ENCODE peak calls at places on chromosomes 3 and 15, in five cellular contexts. One of them, this sample, is unnamed.

GRCh38 chr3:129756871-129757270 is 136.6 kb downstream of the TMCC1 start:
- DNase-seq in AG09309: peak
- DNase-seq in SJSA1: no peak
- DNase-seq in dorsolateral prefrontal cortex: no peak
- DNase-seq in PC-3: peak
- DNase-seq in this sample: peak

GRCh38 chr15:37291920-37292319 is 191.6 kb upstream of the MEIS2 start:
- DNase-seq in SJSA1: no peak
- DNase-seq in dorsolateral prefrontal cortex: no peak
- DNase-seq in AG09309: no peak
- DNase-seq in PC-3: peak
- DNase-seq in this sample: no peak

GRCh38 chr3:125191730-125192129 is 20.8 kb downstream of the SLC12A8 start:
- DNase-seq in PC-3: no peak
- DNase-seq in AG09309: no peak
- DNase-seq in SJSA1: no peak
- DNase-seq in dorsolateral prefrontal cortex: no peak
- DNase-seq in this sample: no peak

GRCh38 chr15:40511093-40511471 is 40.3 kb downstream of the CHST14 start:
- DNase-seq in PC-3: no peak
- DNase-seq in SJSA1: no peak
- DNase-seq in AG09309: no peak
- DNase-seq in dorsolateral prefrontal cortex: no peak
- DNase-seq in this sample: no peak

GRCh38 chr3:177488740-177489139 is 291.5 kb upstream of the TBL1XR1 start:
- DNase-seq in AG09309: no peak
- DNase-seq in PC-3: no peak
- DNase-seq in dorsolateral prefrontal cortex: no peak
- DNase-seq in SJSA1: no peak
- DNase-seq in this sample: no peak

GRCh38 chr3:171825222-171825828 is 15.0 kb upstream of the PLD1 start:
- DNase-seq in AG09309: peak
- DNase-seq in SJSA1: no peak
- DNase-seq in dorsolateral prefrontal cortex: no peak
- DNase-seq in PC-3: no peak
- DNase-seq in this sample: peak

GRCh38 chr3:71581981-71582611 is 1.4 kb downstream of the FOXP1 start:
- DNase-seq in dorsolateral prefrontal cortex: peak
- DNase-seq in SJSA1: peak
- DNase-seq in PC-3: peak
- DNase-seq in AG09309: no peak
- DNase-seq in this sample: no peak

GRCh38 chr3:40120816-40121215 is 188.7 kb upstream of the EIF1B start:
- DNase-seq in SJSA1: no peak
- DNase-seq in dorsolateral prefrontal cortex: no peak
- DNase-seq in PC-3: peak
- DNase-seq in AG09309: no peak
- DNase-seq in this sample: no peak

GRCh38 chr3:46946416-46946815 is 30.1 kb downstream of the CCDC12 start:
- DNase-seq in SJSA1: no peak
- DNase-seq in dorsolateral prefrontal cortex: no peak
- DNase-seq in AG09309: no peak
- DNase-seq in PC-3: peak
- DNase-seq in this sample: no peak

GRCh38 chr3:126360714-126361060 is 3.5 kb upstream of the KLF15 start:
- DNase-seq in PC-3: no peak
- DNase-seq in SJSA1: no peak
- DNase-seq in dorsolateral prefrontal cortex: no peak
- DNase-seq in AG09309: no peak
- DNase-seq in this sample: no peak

GRCh38 chr3:129606522-129607390 is at the start of gene PLXND1:
- DNase-seq in PC-3: peak
- DNase-seq in SJSA1: peak
- DNase-seq in AG09309: no peak
- DNase-seq in dorsolateral prefrontal cortex: no peak
- DNase-seq in this sample: no peak

GRCh38 chr3:63611382-63611781 is 41.1 kb upstream of the SNTN start:
- DNase-seq in SJSA1: no peak
- DNase-seq in dorsolateral prefrontal cortex: no peak
- DNase-seq in PC-3: no peak
- DNase-seq in AG09309: no peak
- DNase-seq in this sample: no peak

GRCh38 chr15:31977812-31978662 is 52.3 kb upstream of the CHRNA7 start:
- DNase-seq in PC-3: peak
- DNase-seq in SJSA1: peak
- DNase-seq in AG09309: no peak
- DNase-seq in dorsolateral prefrontal cortex: peak
- DNase-seq in this sample: no peak

GRCh38 chr3:154954750-154955149 is 125.4 kb upstream of the MME start:
- DNase-seq in SJSA1: no peak
- DNase-seq in dorsolateral prefrontal cortex: no peak
- DNase-seq in PC-3: peak
- DNase-seq in AG09309: peak
- DNase-seq in this sample: no peak

GRCh38 chr3:132652640-132653270 is 6.9 kb downstream of the ACAD11 start:
- DNase-seq in SJSA1: no peak
- DNase-seq in dorsolateral prefrontal cortex: no peak
- DNase-seq in PC-3: peak
- DNase-seq in AG09309: no peak
- DNase-seq in this sample: no peak

GRCh38 chr15:92937880-92938279 is 37.8 kb downstream of the CHD2 start:
- DNase-seq in AG09309: no peak
- DNase-seq in PC-3: no peak
- DNase-seq in dorsolateral prefrontal cortex: no peak
- DNase-seq in SJSA1: no peak
- DNase-seq in this sample: no peak

GRCh38 chr3:111173328-111173900 is 101.8 kb downstream of the NECTIN3 start:
- DNase-seq in AG09309: no peak
- DNase-seq in SJSA1: no peak
- DNase-seq in dorsolateral prefrontal cortex: no peak
- DNase-seq in PC-3: peak
- DNase-seq in this sample: peak

GRCh38 chr3:24472358-24472757 is 22.3 kb downstream of the THRB start:
- DNase-seq in PC-3: peak
- DNase-seq in SJSA1: no peak
- DNase-seq in dorsolateral prefrontal cortex: no peak
- DNase-seq in AG09309: no peak
- DNase-seq in this sample: no peak

GRCh38 chr3:104291878-104292277 is 1074.8 kb upstream of the ALCAM start:
- DNase-seq in dorsolateral prefrontal cortex: no peak
- DNase-seq in PC-3: no peak
- DNase-seq in AG09309: no peak
- DNase-seq in SJSA1: no peak
- DNase-seq in this sample: no peak

GRCh38 chr3:168087539-168087938 is 8.2 kb downstream of the GOLIM4 start:
- DNase-seq in PC-3: no peak
- DNase-seq in SJSA1: no peak
- DNase-seq in dorsolateral prefrontal cortex: no peak
- DNase-seq in AG09309: no peak
- DNase-seq in this sample: no peak

GRCh38 chr3:17553080-17553479 is 189.4 kb downstream of the TBC1D5 start:
- DNase-seq in AG09309: no peak
- DNase-seq in dorsolateral prefrontal cortex: no peak
- DNase-seq in SJSA1: no peak
- DNase-seq in PC-3: no peak
- DNase-seq in this sample: no peak

GRCh38 chr3:122810706-122811105 is 15.8 kb downstream of the SLC49A4 start:
- DNase-seq in dorsolateral prefrontal cortex: no peak
- DNase-seq in SJSA1: no peak
- DNase-seq in PC-3: peak
- DNase-seq in AG09309: no peak
- DNase-seq in this sample: no peak

GRCh38 chr3:127034990-127035652 is 52.2 kb downstream of the PLXNA1 start:
- DNase-seq in SJSA1: no peak
- DNase-seq in PC-3: no peak
- DNase-seq in AG09309: no peak
- DNase-seq in dorsolateral prefrontal cortex: no peak
- DNase-seq in this sample: no peak

GRCh38 chr3:73563896-73564582 is 60.7 kb downstream of the PDZRN3 start:
- DNase-seq in AG09309: no peak
- DNase-seq in PC-3: no peak
- DNase-seq in dorsolateral prefrontal cortex: no peak
- DNase-seq in SJSA1: no peak
- DNase-seq in this sample: no peak

GRCh38 chr3:165837058-165837525 is at the start of gene BCHE:
- DNase-seq in AG09309: no peak
- DNase-seq in PC-3: peak
- DNase-seq in SJSA1: no peak
- DNase-seq in dorsolateral prefrontal cortex: no peak
- DNase-seq in this sample: peak

GRCh38 chr15:39115379-39116057 is 465.4 kb upstream of the THBS1 start:
- DNase-seq in AG09309: no peak
- DNase-seq in PC-3: peak
- DNase-seq in dorsolateral prefrontal cortex: no peak
- DNase-seq in SJSA1: no peak
- DNase-seq in this sample: no peak

GRCh38 chr15:65032823-65033537 is 3.5 kb upstream of the MTFMT start:
- DNase-seq in SJSA1: peak
- DNase-seq in AG09309: peak
- DNase-seq in dorsolateral prefrontal cortex: peak
- DNase-seq in PC-3: peak
- DNase-seq in this sample: no peak

GRCh38 chr3:197501879-197502620 is 53.7 kb downstream of the BDH1 start:
- DNase-seq in PC-3: peak
- DNase-seq in SJSA1: peak
- DNase-seq in AG09309: no peak
- DNase-seq in dorsolateral prefrontal cortex: no peak
- DNase-seq in this sample: no peak
- H3K4me3 ChIP-seq in PC-3: no peak
- H3K4me3 ChIP-seq in SJSA1: no peak
- H3K4me3 ChIP-seq in AG09309: no peak
- H3K4me3 ChIP-seq in dorsolateral prefrontal cortex: no peak
- H3K4me3 ChIP-seq in this sample: no peak

DNA sequence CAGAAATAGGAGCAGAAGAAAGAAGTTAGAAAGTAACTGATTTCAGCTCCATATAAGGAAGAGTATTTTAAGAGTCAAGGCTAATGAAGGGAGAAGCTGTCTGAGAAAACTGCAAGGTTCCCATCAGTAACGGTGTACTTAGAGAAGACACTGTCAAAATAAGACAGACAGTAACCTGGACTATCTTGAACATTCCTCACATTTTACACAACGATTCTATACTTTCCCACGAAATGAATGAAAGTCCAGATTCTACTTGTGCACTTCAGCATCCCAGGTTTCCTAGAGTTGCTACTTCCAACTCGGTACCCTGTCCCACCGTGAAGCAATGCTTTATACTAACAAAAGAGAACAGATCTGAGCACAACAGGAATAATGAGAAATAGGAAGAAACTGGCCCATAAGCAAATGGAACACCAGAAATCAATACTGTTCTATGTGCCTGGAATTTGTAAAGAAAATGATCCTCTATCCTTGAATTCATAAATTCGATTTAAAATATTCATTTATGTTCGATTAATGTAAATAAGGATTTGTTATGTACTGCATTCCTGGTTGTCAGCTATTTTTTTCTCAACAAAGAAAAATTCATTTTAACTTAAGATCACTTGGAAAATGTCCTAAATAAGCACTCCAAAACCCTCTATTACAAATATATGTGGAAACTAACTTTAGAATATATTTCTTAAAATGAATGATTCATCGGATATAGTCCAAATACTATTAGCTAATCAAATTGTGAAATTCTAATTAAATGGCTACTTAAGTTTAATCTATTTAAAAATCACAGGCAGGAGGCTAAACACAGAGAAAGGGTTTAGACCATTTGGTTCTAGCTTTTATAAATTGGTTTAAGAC is 1.5 kb downstream of the C3orf70 start:
- DNase-seq in AG09309: no peak
- DNase-seq in SJSA1: no peak
- DNase-seq in dorsolateral prefrontal cortex: no peak
- DNase-seq in PC-3: no peak
- DNase-seq in this sample: no peak
- H3K4me3 ChIP-seq in AG09309: no peak
- H3K4me3 ChIP-seq in SJSA1: no peak
- H3K4me3 ChIP-seq in dorsolateral prefrontal cortex: peak
- H3K4me3 ChIP-seq in PC-3: no peak
- H3K4me3 ChIP-seq in this sample: no peak

GRCh38 chr15:101068523-101068960 is 149.4 kb downstream of the LRRK1 start:
- DNase-seq in SJSA1: no peak
- DNase-seq in PC-3: no peak
- DNase-seq in AG09309: no peak
- DNase-seq in dorsolateral prefrontal cortex: no peak
- DNase-seq in this sample: no peak

GRCh38 chr15:101070502-101071273 is 151.5 kb downstream of the LRRK1 start:
- DNase-seq in SJSA1: no peak
- DNase-seq in PC-3: peak
- DNase-seq in AG09309: peak
- DNase-seq in dorsolateral prefrontal cortex: no peak
- DNase-seq in this sample: peak

GRCh38 chr15:101070024-101070423 is 150.9 kb downstream of the LRRK1 start:
- DNase-seq in dorsolateral prefrontal cortex: no peak
- DNase-seq in SJSA1: no peak
- DNase-seq in PC-3: no peak
- DNase-seq in AG09309: no peak
- DNase-seq in this sample: no peak

GRCh38 chr15:101068961-101069734 is 150.0 kb downstream of the LRRK1 start:
- DNase-seq in AG09309: no peak
- DNase-seq in PC-3: no peak
- DNase-seq in SJSA1: no peak
- DNase-seq in dorsolateral prefrontal cortex: no peak
- DNase-seq in this sample: no peak

DNA sequence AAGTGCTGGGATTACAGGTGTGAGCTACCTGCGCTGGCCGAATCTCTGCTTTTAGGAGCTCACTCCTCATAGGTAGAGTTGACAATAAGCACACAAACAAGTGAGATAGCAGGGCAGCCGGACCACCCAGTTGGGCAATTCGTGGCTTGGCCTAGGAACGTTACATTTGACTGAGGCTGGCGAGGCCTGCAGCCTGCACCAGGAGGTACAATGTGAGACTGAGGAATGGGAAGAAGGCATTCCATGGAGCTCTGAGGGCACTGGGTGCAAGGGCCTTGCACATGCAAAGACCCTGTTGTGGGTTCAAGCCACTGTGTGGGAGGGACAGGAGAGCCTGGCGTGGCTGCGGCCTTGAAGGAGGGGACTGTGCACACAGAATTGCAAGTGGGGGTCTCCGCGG is 152.5 kb downstream of the LRRK1 start:
- DNase-seq in SJSA1: no peak
- DNase-seq in AG09309: no peak
- DNase-seq in dorsolateral prefrontal cortex: no peak
- DNase-seq in PC-3: no peak
- DNase-seq in this sample: no peak
- H3K4me3 ChIP-seq in SJSA1: no peak
- H3K4me3 ChIP-seq in AG09309: no peak
- H3K4me3 ChIP-seq in dorsolateral prefrontal cortex: no peak
- H3K4me3 ChIP-seq in PC-3: no peak
- H3K4me3 ChIP-seq in this sample: no peak

GRCh38 chr15:23532019-23532418 is 33.5 kb upstream of the MKRN3 start:
- DNase-seq in dorsolateral prefrontal cortex: no peak
- DNase-seq in AG09309: no peak
- DNase-seq in SJSA1: no peak
- DNase-seq in PC-3: peak
- DNase-seq in this sample: no peak

DNA sequence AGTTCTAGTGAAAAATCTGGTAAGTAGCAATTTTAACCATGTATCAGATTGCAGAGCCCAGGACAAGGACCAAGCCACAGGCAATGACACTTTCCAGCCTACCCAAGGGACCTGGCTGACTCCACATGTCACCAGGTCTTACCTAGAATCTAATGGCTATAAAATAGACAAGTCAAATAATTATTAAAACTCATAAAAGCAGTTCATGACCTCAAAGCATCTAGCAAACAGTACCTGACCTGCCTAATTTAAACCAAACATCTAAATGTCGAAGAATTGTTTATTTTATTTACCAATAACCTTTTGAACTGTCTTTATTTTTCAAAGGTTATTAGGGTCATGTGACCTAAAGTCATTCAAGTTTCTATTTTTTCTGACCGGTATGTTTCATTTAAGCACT is 35.6 kb upstream of the MKRN3 start:
- DNase-seq in AG09309: no peak
- DNase-seq in SJSA1: no peak
- DNase-seq in dorsolateral prefrontal cortex: no peak
- DNase-seq in PC-3: no peak
- DNase-seq in this sample: no peak
- H3K4me3 ChIP-seq in AG09309: no peak
- H3K4me3 ChIP-seq in SJSA1: no peak
- H3K4me3 ChIP-seq in dorsolateral prefrontal cortex: no peak
- H3K4me3 ChIP-seq in PC-3: no peak
- H3K4me3 ChIP-seq in this sample: no peak

This sample was measured in skeletal muscle cell.